ENCODE peak calls at places on chromosomes 12 and 14, in seven cellular contexts. I, K, R, G, X, W and A are unnamed samples.

GRCh38 chr12:19967486-19967885 is 400.9 kb upstream of the PDE3A start:
- DNase-seq in I (peak), K (no peak), R (no peak), G (peak), X (no peak), W (no peak), A (peak)

GRCh38 chr12:108457006-108457733 is 57.9 kb upstream of the FICD start:
- DNase-seq in I (peak), K (peak), R (peak), G (peak), X (peak), W (peak), A (no peak)

GRCh38 chr14:91244501-91244901 is at the start of gene GPR68:
- DNase-seq in I (no peak), K (peak), R (no peak), G (no peak), X (no peak), W (peak), A (no peak)

GRCh38 chr14:75343914-75344313 is 65.3 kb downstream of the FOS start:
- DNase-seq in I (no peak), K (no peak), R (no peak), G (no peak), X (no peak), W (no peak), A (no peak)

GRCh38 chr14:93959239-93960107 is 16.9 kb downstream of the ASB2 start:
- DNase-seq in I (peak), K (no peak), R (peak), G (peak), X (peak), W (no peak), A (no peak)

GRCh38 chr12:27865421-27865820 is 85.4 kb upstream of the MANSC4 start:
- DNase-seq in I (no peak), K (no peak), R (no peak), G (no peak), X (no peak), W (no peak), A (no peak)

GRCh38 chr12:75389706-75390105 is 1.2 kb upstream of the GLIPR1L2 start:
- DNase-seq in I (peak), K (no peak), R (no peak), G (no peak), X (no peak), W (no peak), A (no peak)

GRCh38 chr12:96241484-96242256 is 47.5 kb downstream of the ELK3 start:
- DNase-seq in I (peak), K (no peak), R (no peak), G (no peak), X (no peak), W (no peak), A (no peak)

GRCh38 chr14:24390696-24391468 is 7.9 kb upstream of the NYNRIN start:
- DNase-seq in I (peak), K (no peak), R (no peak), G (no peak), X (no peak), W (no peak), A (no peak)

GRCh38 chr14:79332504-79333197 is 878.7 kb downstream of the DIO2 start:
- DNase-seq in I (no peak), K (no peak), R (no peak), G (no peak), X (no peak), W (peak), A (no peak)

GRCh38 chr12:52041032-52041431 is 10.2 kb upstream of the NR4A1 start:
- DNase-seq in I (no peak), K (no peak), R (no peak), G (no peak), X (no peak), W (no peak), A (no peak)

GRCh38 chr12:52036587-52037171 is 14.6 kb upstream of the NR4A1 start:
- DNase-seq in I (peak), K (peak), R (peak), G (no peak), X (no peak), W (peak), A (no peak)

GRCh38 chr12:52035926-52036325 is 15.3 kb upstream of the NR4A1 start:
- DNase-seq in I (no peak), K (no peak), R (no peak), G (no peak), X (no peak), W (no peak), A (no peak)

GRCh38 chr12:52037248-52037861 is 13.9 kb upstream of the NR4A1 start:
- DNase-seq in I (no peak), K (peak), R (peak), G (no peak), X (no peak), W (peak), A (no peak)

DNA sequence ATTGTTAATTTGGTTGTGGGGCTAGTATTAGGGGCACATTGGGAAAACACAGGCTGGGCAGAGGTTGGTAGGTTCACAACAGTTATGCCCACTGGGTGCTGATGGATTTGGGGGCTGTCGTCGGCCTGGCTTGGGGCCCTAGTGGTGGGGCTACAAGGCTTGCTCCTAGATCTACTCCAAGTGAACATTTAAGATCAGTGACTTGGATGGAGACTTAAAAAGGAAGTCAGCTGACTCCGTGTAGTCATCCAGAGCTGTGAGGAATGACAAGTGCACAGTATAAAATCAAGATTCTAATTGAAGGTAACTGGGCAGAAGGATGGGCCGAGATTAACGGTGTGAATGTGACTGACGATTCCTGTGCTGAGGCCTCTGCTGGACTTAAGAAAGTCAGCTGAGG is 12.8 kb upstream of the NR4A1 start:
- DNase-seq in I (peak), K (no peak), R (no peak), G (no peak), X (no peak), W (no peak), A (no peak)
- H3K9ac ChIP-seq in I (no peak), K (no peak), R (no peak), G (no peak), X (peak), W (no peak), A (peak)

GRCh38 chr12:52063986-52064649 is 5.7 kb upstream of the ATG101 start:
- DNase-seq in I (peak), K (no peak), R (no peak), G (no peak), X (no peak), W (no peak), A (no peak)
- TF ChIP-seq POLR2AphosphoS5 in I (no peak), K (no peak), R (no peak), G (no peak), X (no peak), W (no peak), A (no peak)

DNA sequence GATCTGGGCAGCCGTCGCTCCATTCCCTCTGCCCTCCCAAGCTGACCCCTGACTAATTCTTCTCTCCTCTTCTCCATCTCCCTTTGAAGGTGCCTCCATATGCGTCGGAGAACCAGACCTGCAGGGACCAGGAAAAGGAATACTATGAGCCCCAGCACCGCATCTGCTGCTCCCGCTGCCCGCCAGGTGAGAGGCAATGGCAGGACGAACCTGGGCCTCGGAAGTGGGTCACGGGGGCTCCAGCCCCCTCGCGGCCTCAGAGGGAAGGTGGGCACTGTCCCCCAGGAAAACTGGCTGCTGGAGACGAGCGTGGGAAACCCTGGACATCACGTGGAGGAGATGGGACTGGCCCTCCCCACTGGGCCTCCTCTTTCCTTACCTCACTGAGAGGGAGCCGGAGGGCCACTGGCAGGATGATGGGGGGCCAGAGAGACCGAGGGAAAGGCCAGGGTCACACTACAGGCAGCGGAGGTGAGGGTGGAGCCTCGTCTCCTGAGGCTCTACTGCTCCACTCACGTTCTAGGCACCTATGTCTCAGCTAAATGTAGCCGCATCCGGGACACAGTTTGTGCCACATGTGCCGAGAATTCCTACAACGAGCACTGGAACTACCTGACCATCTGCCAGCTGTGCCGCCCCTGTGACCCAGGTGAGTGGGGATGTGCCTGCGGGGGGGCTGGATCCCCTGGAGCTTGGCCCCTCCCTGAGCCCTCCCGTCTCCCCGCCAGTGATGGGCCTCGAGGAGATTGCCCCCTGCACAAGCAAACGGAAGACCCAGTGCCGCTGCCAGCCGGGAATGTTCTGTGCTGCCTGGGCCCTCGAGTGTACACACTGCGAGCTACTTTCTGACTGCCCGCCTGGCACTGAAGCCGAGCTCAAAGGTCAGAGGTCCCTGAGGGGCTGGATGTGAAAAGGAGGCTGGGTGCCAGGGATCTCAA is 806 bp downstream of the LTBR start:
- DNase-seq in I (no peak), K (no peak), R (peak), G (no peak), X (no peak), W (no peak), A (no peak)
- H3K9ac ChIP-seq in I (peak), K (no peak), R (peak), G (no peak), X (peak), W (no peak), A (no peak)

DNA sequence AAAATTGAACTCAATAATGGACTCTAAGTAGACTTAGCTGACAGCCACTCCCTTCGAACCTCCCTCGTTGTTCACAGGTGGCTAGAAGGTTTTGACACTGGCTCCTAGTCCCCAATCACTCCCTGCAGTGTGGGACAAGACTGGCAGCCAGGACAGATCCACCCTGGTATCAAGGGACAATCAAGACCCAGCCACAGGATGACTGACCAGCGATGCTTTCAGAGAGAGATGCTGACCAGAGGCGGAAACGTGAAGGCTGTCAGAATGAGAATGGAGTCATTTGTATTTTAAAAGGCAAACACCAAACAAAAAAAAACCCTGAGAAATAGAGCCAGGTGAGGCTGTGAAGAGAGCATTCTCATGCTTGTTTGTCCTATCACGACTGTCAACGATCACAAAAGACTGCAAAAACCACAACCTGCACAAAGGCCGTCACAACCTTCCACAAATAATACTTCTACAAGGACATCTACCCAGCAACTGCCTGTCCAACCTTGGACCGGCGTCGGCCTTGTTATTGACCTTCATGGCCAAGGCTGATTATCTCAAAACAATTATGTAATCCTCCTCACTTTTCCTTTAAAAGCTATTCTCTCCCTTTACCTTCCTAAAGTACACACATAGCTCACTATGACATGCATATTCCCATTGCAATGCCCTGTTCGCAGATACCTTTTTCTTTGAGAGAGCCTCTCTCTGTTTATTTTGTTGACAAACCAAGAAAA is 13.2 kb downstream of the EIF5 start:
- DNase-seq in I (no peak), K (no peak), R (no peak), G (no peak), X (no peak), W (no peak), A (no peak)
- TF ChIP-seq POLR2AphosphoS5 in I (no peak), K (no peak), R (no peak), G (no peak), X (no peak), W (no peak), A (no peak)

DNA sequence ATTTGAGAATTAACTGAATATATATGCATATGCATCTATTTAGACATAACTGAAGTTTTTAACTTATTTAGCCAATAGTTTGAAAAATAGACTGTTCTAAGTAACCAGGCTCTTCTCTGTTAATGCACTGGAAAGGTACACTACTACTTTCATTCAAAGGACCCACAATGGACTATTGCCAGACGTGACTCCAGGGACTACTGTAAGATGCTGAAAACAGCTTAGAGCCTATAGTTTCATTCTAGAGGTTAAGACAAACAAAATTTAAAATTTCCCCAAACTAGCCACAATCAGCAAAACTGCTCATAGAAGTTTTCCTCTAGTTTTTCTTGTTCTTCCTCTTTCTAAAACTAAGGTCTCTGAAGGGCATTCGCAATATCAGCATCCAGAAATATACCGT is 10.5 kb downstream of the APPL2 start:
- DNase-seq in I (no peak), K (no peak), R (no peak), G (no peak), X (no peak), W (no peak), A (no peak)
- H3K9ac ChIP-seq in I (no peak), K (peak), R (no peak), G (no peak), X (no peak), W (no peak), A (peak)

GRCh38 chr12:122064780-122065588 is 13.6 kb upstream of the MLXIP start:
- DNase-seq in I (peak), K (peak), R (peak), G (no peak), X (peak), W (peak), A (no peak)

GRCh38 chr12:122067548-122067947 is 11.0 kb upstream of the MLXIP start:
- DNase-seq in I (no peak), K (no peak), R (no peak), G (no peak), X (no peak), W (no peak), A (no peak)

GRCh38 chr12:122063691-122064033 is 14.9 kb upstream of the MLXIP start:
- DNase-seq in I (no peak), K (peak), R (no peak), G (no peak), X (peak), W (no peak), A (no peak)

GRCh38 chr12:122064034-122064777 is 14.3 kb upstream of the MLXIP start:
- DNase-seq in I (peak), K (peak), R (peak), G (peak), X (peak), W (peak), A (peak)

GRCh38 chr12:122067966-122068365 is 10.6 kb upstream of the MLXIP start:
- DNase-seq in I (peak), K (no peak), R (no peak), G (peak), X (no peak), W (no peak), A (no peak)
- TF ChIP-seq POLR2AphosphoS5 in I (no peak), K (no peak), R (no peak), G (no peak), X (no peak), W (no peak), A (no peak)

GRCh38 chr14:49982082-49982481 is 89.2 kb downstream of the ARF6 start:
- DNase-seq in I (no peak), K (no peak), R (no peak), G (no peak), X (no peak), W (no peak), A (no peak)
- H3K9ac ChIP-seq in I (peak), K (peak), R (no peak), G (no peak), X (no peak), W (no peak), A (no peak)

DNA sequence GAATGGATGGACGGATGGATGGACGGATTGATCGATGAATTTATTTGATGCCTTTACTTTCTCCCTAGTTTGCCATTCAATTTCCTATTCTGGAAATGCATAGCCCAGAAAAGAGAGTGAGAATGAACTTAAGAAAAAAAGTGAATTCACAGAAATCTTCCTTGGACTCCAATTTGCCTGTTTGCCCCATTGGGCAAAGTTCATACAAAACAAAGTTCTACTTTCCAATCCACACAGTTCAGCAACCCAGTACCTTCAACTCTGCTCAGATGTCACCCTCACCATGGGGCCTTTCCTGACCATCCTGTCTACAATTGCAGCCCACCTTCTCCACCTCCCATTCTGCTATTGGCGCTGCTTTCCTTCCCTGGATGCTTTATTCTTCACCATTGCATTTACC is 8.2 kb upstream of the NUAK1 start:
- DNase-seq in I (no peak), K (no peak), R (no peak), G (no peak), X (no peak), W (no peak), A (no peak)
- TF ChIP-seq POLR2AphosphoS5 in I (no peak), K (no peak), R (no peak), G (no peak), X (no peak), W (no peak), A (no peak)

GRCh38 chr12:128266559-128267245 is at the start of gene TMEM132C:
- DNase-seq in I (no peak), K (no peak), R (peak), G (no peak), X (no peak), W (peak), A (no peak)
- H3K9ac ChIP-seq in I (no peak), K (no peak), R (no peak), G (no peak), X (no peak), W (no peak), A (no peak)